ENCODE peak calls at places on chromosomes 4 and X, in eight cellular contexts. I is body of pancreas, O is transverse colon, V is aorta, N is esophagus squamous epithelium, C is mesendoderm, W is suprapubic skin, D is neuronal stem cell. B is an unnamed sample.
A peak's percentile ranks its signal among the peaks of the same experiment; 100 is the strongest.

GRCh38 chr4:175509320-175509719 is 302.7 kb downstream of the GPM6A start:
- DNase-seq in I (no peak), O (no peak), V (no peak), N (no peak), C (peak; percentile 78), W (no peak), D (no peak), B (no peak)

GRCh38 chr4:87567191-87567590 is 38.0 kb upstream of the SPARCL1 start:
- DNase-seq in I (no peak), O (no peak), V (no peak), N (no peak), C (no peak), W (no peak), D (no peak), B (no peak)

GRCh38 chrX:3176439-3176820 is 135.2 kb downstream of the ARSF start:
- DNase-seq in I (no peak), O (no peak), V (no peak), N (no peak), C (peak; percentile 14), W (no peak), D (no peak), B (no peak)

GRCh38 chr4:151029537-151029936 is 14.5 kb upstream of the LRBA start:
- DNase-seq in I (no peak), O (no peak), V (no peak), N (no peak), C (no peak), W (no peak), D (no peak), B (no peak)

GRCh38 chr4:185096032-185096653 is 46.9 kb upstream of the SLC25A4 start:
- DNase-seq in I (peak; percentile 70), O (peak; percentile 25), V (no peak), N (no peak), C (peak; percentile 50), W (no peak), D (no peak), B (no peak)

GRCh38 chr4:99615210-99615834 is 40.7 kb downstream of the MTTP start:
- DNase-seq in I (no peak), O (no peak), V (no peak), N (no peak), C (no peak), W (no peak), D (no peak), B (no peak)

GRCh38 chrX:276588-277171 is 4.5 kb upstream of the PLCXD1 start:
- DNase-seq in I (peak; percentile 64), O (peak; percentile 49), V (peak; percentile 83), N (no peak), C (no peak), W (peak; percentile 84), D (no peak), B (peak; percentile 82)

GRCh38 chrX:39729834-39730670 is 367.7 kb downstream of the BCOR start:
- DNase-seq in I (no peak), O (no peak), V (no peak), N (no peak), C (no peak), W (no peak), D (peak; percentile 14), B (no peak)

GRCh38 chrX:117538441-117539418 is 577.9 kb downstream of the KLHL13 start:
- DNase-seq in I (peak; percentile 56), O (no peak), V (no peak), N (no peak), C (peak; percentile 3), W (no peak), D (peak; percentile 2), B (no peak)

GRCh38 chr4:181711387-181711786 is 531.8 kb upstream of the TENM3 start:
- DNase-seq in I (no peak), O (no peak), V (no peak), N (no peak), C (no peak), W (no peak), D (no peak), B (no peak)

GRCh38 chrX:19855700-19856381 is 31.6 kb downstream of the SH3KBP1 start:
- DNase-seq in I (no peak), O (no peak), V (no peak), N (no peak), C (peak; percentile 34), W (no peak), D (no peak), B (no peak)

GRCh38 chr4:170827562-170828260 is 738.0 kb upstream of the AADAT start:
- DNase-seq in I (no peak), O (no peak), V (no peak), N (no peak), C (no peak), W (no peak), D (no peak), B (no peak)

GRCh38 chr4:95293014-95293413 is 255.8 kb downstream of the UNC5C start:
- DNase-seq in I (no peak), O (no peak), V (no peak), N (no peak), C (no peak), W (no peak), D (no peak), B (no peak)

GRCh38 chr4:161419822-161420221 is 744.0 kb downstream of the FSTL5 start:
- DNase-seq in I (peak; percentile 6), O (no peak), V (no peak), N (no peak), C (peak; percentile 60), W (no peak), D (no peak), B (no peak)

GRCh38 chrX:101417981-101418841 is 10.2 kb downstream of the HNRNPH2 start:
- DNase-seq in I (peak; percentile 45), O (peak; percentile 59), V (peak; percentile 90), N (no peak), C (peak; percentile 77), W (peak; percentile 79), D (peak; percentile 59), B (peak; percentile 87)

GRCh38 chr4:156512622-156513021 is 459.0 kb downstream of the PDGFC start:
- DNase-seq in I (no peak), O (no peak), V (no peak), N (no peak), C (no peak), W (no peak), D (no peak), B (no peak)

GRCh38 chrX:26071618-26072017 is 66.5 kb upstream of the MAGEB18 start:
- DNase-seq in I (no peak), O (no peak), V (no peak), N (no peak), C (no peak), W (no peak), D (no peak), B (no peak)

GRCh38 chr4:113106076-113106475 is 56.6 kb downstream of the ANK2 start:
- DNase-seq in I (no peak), O (no peak), V (no peak), N (no peak), C (peak; percentile 54), W (no peak), D (no peak), B (no peak)

GRCh38 chr4:63580796-63581475 is 828.3 kb downstream of the TECRL start:
- DNase-seq in I (no peak), O (no peak), V (no peak), N (no peak), C (no peak), W (no peak), D (no peak), B (no peak)

DNA sequence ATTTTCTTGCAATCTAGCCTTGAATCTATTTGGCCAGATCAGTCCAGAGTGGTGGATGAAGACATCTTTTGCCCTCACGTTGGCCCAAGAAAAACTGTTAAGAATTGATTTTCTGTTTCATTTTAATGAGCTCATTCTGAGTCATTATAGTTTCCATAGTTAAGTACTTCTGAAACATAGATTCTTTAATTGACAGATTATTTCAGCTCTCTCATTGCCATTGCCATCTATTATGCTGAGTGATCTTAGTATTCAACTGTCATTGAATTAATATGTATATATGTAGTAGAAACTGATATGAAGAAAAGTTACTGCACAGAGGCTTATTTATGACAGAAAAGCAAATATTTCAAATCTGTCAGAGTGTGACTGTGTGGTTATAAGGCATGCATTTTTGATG is 45.5 kb upstream of the PPP1R2C start:
- DNase-seq in I (no peak), O (no peak), V (no peak), N (no peak), C (no peak), W (no peak), D (no peak), B (no peak)
- H3K27me3 ChIP-seq in I (no peaks in the 10 kb centered on the region), O (no peaks in the 10 kb centered on the region), V (no peaks in the 10 kb centered on the region), N (no peaks in the 10 kb centered on the region), C (no peaks in the 10 kb centered on the region), W (no peaks in the 10 kb centered on the region), D (no peaks in the 10 kb centered on the region), B (no peaks in the 10 kb centered on the region)

DNA sequence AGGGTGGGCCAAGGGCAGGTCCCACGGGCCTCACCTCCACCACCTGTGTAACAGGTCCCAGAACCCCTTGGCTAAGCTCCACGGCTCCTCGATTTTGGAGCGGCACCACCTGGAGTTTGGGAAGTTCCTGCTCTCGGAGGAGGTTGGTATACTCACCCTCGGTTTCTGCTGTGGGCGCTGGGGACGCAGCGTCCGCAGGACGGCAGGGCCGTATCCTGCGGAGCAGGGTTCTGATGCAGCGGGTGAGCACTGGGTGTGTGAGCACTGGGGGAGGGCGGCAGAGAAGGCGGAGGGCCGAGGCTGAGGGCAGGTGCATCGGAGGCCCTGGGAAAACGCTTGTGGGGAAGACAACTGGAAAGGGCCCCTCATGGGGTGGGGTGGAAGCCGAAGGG is 11.0 kb downstream of the ATP5ME start:
- DNase-seq in I (no peak), O (no peak), V (peak; percentile 71), N (no peak), C (no peak), W (no peak), D (no peak), B (no peak)
- H3K4me3 ChIP-seq in I (no peak overlapping the region), O (peak overlapping the region; percentile 53), V (no peak overlapping the region), N (peak overlapping the region; percentile 33), C (no peak overlapping the region), W (peak overlapping the region; percentile 58), D (peak overlapping the region; percentile 85), B (peak overlapping the region; percentile 78)

DNA sequence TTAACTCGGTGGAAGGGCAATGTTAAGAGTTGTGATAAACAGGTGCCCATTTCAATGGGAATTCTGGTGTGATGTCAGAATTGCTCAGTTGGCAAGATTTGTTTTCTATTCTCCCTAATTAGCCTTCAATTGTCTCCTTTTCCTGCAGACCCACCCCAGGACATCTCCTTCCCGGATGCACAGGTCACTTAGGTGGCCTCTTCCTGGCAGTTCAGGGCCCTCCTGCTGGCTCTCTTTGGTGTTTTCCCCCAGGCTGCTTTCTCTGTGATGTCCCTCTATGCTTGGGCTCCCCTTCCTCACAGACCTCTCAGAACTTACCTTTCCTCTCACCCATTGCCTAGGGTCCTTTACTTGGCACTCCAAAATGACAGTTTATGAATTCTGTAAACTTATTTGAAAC is 126.3 kb downstream of the GPAT3 start:
- DNase-seq in I (no peak), O (no peak), V (no peak), N (no peak), C (no peak), W (no peak), D (no peak), B (no peak)
- H3K27me3 ChIP-seq in I (no peaks in the 10 kb centered on the region), O (no peaks in the 10 kb centered on the region), V (no peaks in the 10 kb centered on the region), N (no peaks in the 10 kb centered on the region), C (no peaks in the 10 kb centered on the region), W (no peaks in the 10 kb centered on the region), D (no peaks in the 10 kb centered on the region), B (no peaks in the 10 kb centered on the region)

GRCh38 chrX:48937065-48937907 is 18.5 kb upstream of the PIM2 start:
- DNase-seq in I (peak; percentile 55), O (peak; percentile 84), V (no peak), N (peak; percentile 49), C (peak; percentile 70), W (no peak), D (no peak), B (peak; percentile 86)
- H3K4me3 ChIP-seq in I (no peak overlapping the region), O (no peak overlapping the region), V (no peak overlapping the region), N (no peak overlapping the region), C (no peak overlapping the region), W (no peak overlapping the region), D (no peak overlapping the region), B (no peak overlapping the region)